ENCODE peak calls at places on chromosomes 16 and 17, in nine cellular contexts. P is left ventricle myocardium superior, C is NCI-H345, H is kidney tubule cell, S is NCI-H1092 treated with DMSO at 0.1 percent for 48 hours, G is caudate nucleus, Y is substantia nigra, W is hippocampal formation, T is B cell. I is an unnamed sample.

GRCh38 chr16:47461598-47462266 is 601 bp downstream of the PHKB start:
- DNase-seq in G (peak), W (peak), P (no peak), C (no peak), S (peak), T (no peak), Y (no peak), H (peak), I (no peak)

GRCh38 chr17:8622191-8622590 is 8.3 kb downstream of the MYH10 start:
- DNase-seq in H (no peak), W (no peak), Y (no peak), G (no peak), C (no peak), P (no peak), S (no peak), T (no peak), I (no peak)

GRCh38 chr17:18960803-18961511 is 9.0 kb downstream of the SLC5A10 start:
- DNase-seq in P (peak), H (peak), W (peak), T (peak), S (peak), Y (peak), C (peak), G (peak), I (peak)

GRCh38 chr17:28570716-28571254 is 539 bp downstream of the PIGS start:
- DNase-seq in T (no peak), W (no peak), Y (no peak), H (peak), P (peak), S (peak), C (peak), G (peak), I (no peak)

GRCh38 chr16:83924686-83925085 is 25.8 kb downstream of the MLYCD start:
- DNase-seq in T (no peak), G (no peak), C (no peak), P (peak), H (no peak), S (no peak), W (no peak), Y (no peak), I (no peak)

GRCh38 chr17:79803997-79804855 is 7.3 kb upstream of the CBX8 start:
- DNase-seq in C (peak), T (peak), P (no peak), G (no peak), S (peak), W (no peak), Y (no peak), H (peak), I (no peak)

GRCh38 chr16:17354121-17354750 is 116.5 kb downstream of the XYLT1 start:
- DNase-seq in S (peak), Y (no peak), T (no peak), P (no peak), H (no peak), W (no peak), G (no peak), C (no peak), I (no peak)

GRCh38 chr17:43874293-43874692 is 27.3 kb downstream of the CD300LG start:
- DNase-seq in C (no peak), Y (no peak), T (no peak), H (no peak), P (peak), W (no peak), G (no peak), S (no peak), I (no peak)

GRCh38 chr17:57706761-57707160 is 38.3 kb downstream of the CCDC182 start:
- DNase-seq in S (peak), T (no peak), P (no peak), W (no peak), G (no peak), Y (no peak), C (no peak), H (no peak), I (no peak)

GRCh38 chr17:42508426-42509164 is 27.4 kb upstream of the NAGLU start:
- DNase-seq in S (no peak), T (no peak), G (no peak), P (no peak), Y (no peak), C (no peak), W (no peak), H (no peak), I (no peak)

GRCh38 chr16:49469930-49470451 is 96.4 kb downstream of the C16orf78 start:
- DNase-seq in W (no peak), T (no peak), C (no peak), Y (no peak), H (no peak), P (no peak), S (no peak), G (no peak), I (no peak)

GRCh38 chr17:61656721-61657217 is 65.8 kb upstream of the NACA2 start:
- DNase-seq in G (no peak), P (no peak), Y (no peak), W (no peak), T (no peak), H (no peak), C (no peak), S (no peak), I (no peak)

GRCh38 chr17:69300222-69300621 is 26.7 kb downstream of the ABCA5 start:
- DNase-seq in T (no peak), G (no peak), W (no peak), H (no peak), P (no peak), Y (no peak), S (no peak), C (no peak), I (no peak)

GRCh38 chr17:66165537-66166123 is 26.3 kb downstream of the CEP112 start:
- DNase-seq in W (no peak), P (no peak), H (peak), C (peak), S (peak), G (no peak), Y (no peak), T (no peak), I (no peak)

GRCh38 chr17:28675980-28676379 is 14.0 kb downstream of the SUPT6H start:
- DNase-seq in S (no peak), W (no peak), P (no peak), G (no peak), H (peak), C (no peak), T (no peak), Y (no peak), I (no peak)

GRCh38 chr17:34301986-34302385 is 16.4 kb downstream of the CCL11 start:
- DNase-seq in G (no peak), W (no peak), C (no peak), S (no peak), P (no peak), T (no peak), H (no peak), Y (no peak), I (no peak)

GRCh38 chr17:44385287-44386181 is 3.9 kb downstream of the ITGA2B start:
- DNase-seq in Y (no peak), H (peak), C (peak), T (peak), W (peak), P (peak), G (peak), S (peak), I (no peak)

GRCh38 chr17:51365090-51365489 is 104.7 kb downstream of the UTP18 start:
- DNase-seq in P (no peak), W (no peak), T (no peak), C (no peak), S (no peak), G (no peak), H (no peak), Y (no peak), I (no peak)

GRCh38 chr17:39928868-39929651 is 1.5 kb downstream of the LRRC3C start:
- DNase-seq in S (no peak), W (no peak), Y (no peak), H (peak), P (no peak), G (no peak), T (no peak), C (no peak), I (no peak)

GRCh38 chr16:57911711-57912110 is 59.2 kb downstream of the CNGB1 start:
- DNase-seq in H (no peak), W (no peak), G (no peak), T (no peak), S (no peak), Y (no peak), P (no peak), C (no peak), I (no peak)

GRCh38 chr17:54937426-54937825 is 31.0 kb downstream of the COX11 start:
- DNase-seq in Y (no peak), T (no peak), P (no peak), C (no peak), W (no peak), S (no peak), G (no peak), H (no peak), I (no peak)

GRCh38 chr16:87067890-87068289 is 249.3 kb downstream of the C16orf95 start:
- DNase-seq in G (no peak), H (no peak), C (no peak), P (no peak), W (no peak), Y (no peak), T (no peak), S (no peak), I (no peak)

GRCh38 chr17:29073520-29073919 is 30.6 kb downstream of the PIPOX start:
- DNase-seq in P (peak), H (no peak), T (no peak), S (no peak), Y (no peak), G (no peak), C (no peak), W (no peak), I (no peak)

GRCh38 chr17:74749262-74750038 is 1.0 kb downstream of the NHERF1 start:
- DNase-seq in H (peak), Y (no peak), S (no peak), W (no peak), C (no peak), G (no peak), P (peak), T (no peak), I (no peak)

GRCh38 chr16:87017388-87018012 is 299.7 kb downstream of the C16orf95 start:
- DNase-seq in Y (no peak), W (no peak), C (no peak), G (no peak), H (peak), T (no peak), P (no peak), S (no peak), I (no peak)

GRCh38 chr16:85759136-85759535 is 8.2 kb upstream of the C16orf74 start:
- DNase-seq in H (no peak), C (no peak), P (no peak), T (peak), G (no peak), Y (no peak), S (no peak), W (no peak), I (no peak)

GRCh38 chr17:29050176-29050575 is 7.2 kb downstream of the PIPOX start:
- DNase-seq in W (no peak), S (no peak), C (no peak), G (no peak), Y (no peak), T (no peak), H (peak), P (no peak), I (no peak)

GRCh38 chr16:62213763-62214162 is 177.5 kb upstream of the CDH8 start:
- DNase-seq in G (no peak), T (no peak), H (peak), W (no peak), P (no peak), C (no peak), S (no peak), Y (no peak), I (no peak)

GRCh38 chr17:80866050-80866793 is 125.4 kb upstream of the CHMP6 start:
- DNase-seq in G (peak), S (peak), C (peak), W (peak), H (peak), Y (peak), T (peak), P (peak), I (no peak)

GRCh38 chr16:6105115-6105514 is 1007.5 kb upstream of the EEF2KMT start:
- DNase-seq in Y (no peak), G (no peak), H (peak), S (no peak), P (no peak), W (no peak), C (no peak), T (no peak), I (no peak)

GRCh38 chr17:4520881-4521600 is 22.4 kb downstream of the SPNS2 start:
- DNase-seq in P (no peak), Y (no peak), H (peak), G (no peak), W (no peak), S (no peak), T (no peak), C (no peak), I (no peak)

GRCh38 chr17:29789186-29790170 is 140.6 kb downstream of the SSH2 start:
- DNase-seq in G (no peak), Y (no peak), W (no peak), C (no peak), T (no peak), H (peak), P (no peak), S (no peak), I (no peak)

GRCh38 chr16:3532741-3533140 is 31.9 kb downstream of the CLUAP1 start:
- DNase-seq in Y (no peak), G (no peak), T (no peak), W (no peak), C (no peak), S (no peak), H (no peak), P (no peak), I (no peak)

GRCh38 chr17:28896491-28896883 is 1.0 kb downstream of the FLOT2 start:
- DNase-seq in H (no peak), T (peak), W (no peak), S (no peak), C (no peak), Y (no peak), G (no peak), P (no peak), I (no peak)

GRCh38 chr16:81137012-81137335 is 40.8 kb upstream of the GCSH start:
- DNase-seq in S (peak), C (no peak), G (no peak), W (no peak), Y (no peak), T (no peak), H (no peak), P (no peak), I (peak)